ENCODE peak calls at places on chromosome 3, in ten cellular contexts. I is 8988T; P is KG1; M is lower lobe of right lung; L is cardiac fibroblast; T is HAP-1; D is mesenchymal stem cell; N is IMR-90; C is CD8-positive, alpha-beta T cell; Y is activated CD4-positive, alpha-beta T cell treated with anti-CD3 and anti-CD28 coated beads, Interleukin-2, amount 50 U/mL, for 24 hours. W is an unnamed sample.

GRCh38 chr3:87361956-87362355 is 85.6 kb upstream of the POU1F1 start:
- DNase-seq in I (no peak), P (no peak), D (no peak), M (no peak), T (no peak), C (no peak), L (no peak), N (no peak), Y (no peak), W (no peak)

GRCh38 chr3:119145500-119146167 is at the start of gene TEX55:
- DNase-seq in C (no peak), L (peak), D (peak), P (no peak), N (peak), Y (no peak), M (no peak), I (peak), T (peak), W (peak)

GRCh38 chr3:142652826-142653292 is 56.7 kb downstream of the PLS1 start:
- DNase-seq in N (no peak), I (no peak), L (no peak), D (no peak), M (no peak), C (no peak), T (no peak), P (no peak), Y (no peak), W (no peak)

GRCh38 chr3:144036498-144036897 is 64.9 kb downstream of the DIPK2A start:
- DNase-seq in C (no peak), M (no peak), Y (no peak), T (no peak), L (no peak), N (no peak), I (no peak), D (no peak), P (no peak), W (no peak)

GRCh38 chr3:161275919-161276318 is 54.8 kb downstream of the NMD3 start:
- DNase-seq in T (no peak), D (no peak), L (no peak), N (no peak), I (no peak), P (no peak), M (no peak), Y (no peak), C (no peak), W (no peak)

GRCh38 chr3:115040673-115041286 is 106.3 kb downstream of the ZBTB20 start:
- DNase-seq in L (peak), M (no peak), Y (peak), T (peak), P (peak), D (peak), N (peak), I (no peak), C (peak), W (no peak)

GRCh38 chr3:23959147-23959900 is 14.2 kb downstream of the NR1D2 start:
- DNase-seq in P (no peak), T (no peak), Y (no peak), I (no peak), C (no peak), M (no peak), L (peak), N (peak), D (peak), W (no peak)

GRCh38 chr3:65831733-65832425 is 206.8 kb downstream of the MAGI1 start:
- DNase-seq in Y (no peak), P (no peak), D (no peak), I (no peak), L (peak), M (no peak), C (no peak), N (peak), T (peak), W (no peak)

GRCh38 chr3:76986876-76987513 is 52.9 kb upstream of the ROBO2 start:
- DNase-seq in D (no peak), N (no peak), M (no peak), P (no peak), C (no peak), I (no peak), T (no peak), L (no peak), Y (no peak), W (no peak)

GRCh38 chr3:26106119-26106690 is 316.3 kb downstream of the OXSM start:
- DNase-seq in Y (no peak), T (no peak), I (no peak), D (no peak), M (no peak), C (no peak), N (no peak), L (no peak), P (no peak), W (no peak)

GRCh38 chr3:35437381-35437780 is 201.9 kb upstream of the ARPP21 start:
- DNase-seq in I (no peak), C (no peak), N (no peak), L (no peak), M (no peak), D (no peak), Y (no peak), T (no peak), P (no peak), W (no peak)

GRCh38 chr3:129937717-129938116 is 36.8 kb upstream of the TRH start:
- DNase-seq in Y (no peak), I (no peak), N (no peak), L (no peak), C (no peak), M (no peak), D (no peak), T (no peak), P (no peak), W (no peak)

GRCh38 chr3:105613120-105613519 is 246.4 kb downstream of the ALCAM start:
- DNase-seq in I (no peak), D (no peak), Y (no peak), N (no peak), M (no peak), P (no peak), C (no peak), T (no peak), L (no peak), W (no peak)

GRCh38 chr3:55569033-55569518 is 82.0 kb upstream of the WNT5A start:
- DNase-seq in L (no peak), I (no peak), Y (no peak), P (no peak), M (no peak), N (no peak), C (no peak), T (no peak), D (no peak), W (no peak)

GRCh38 chr3:62261121-62261520 is 112.2 kb downstream of the FEZF2 start:
- DNase-seq in Y (no peak), I (no peak), N (no peak), C (no peak), L (no peak), T (peak), M (no peak), D (no peak), P (no peak), W (no peak)

GRCh38 chr3:135137296-135137695 is 342.2 kb downstream of the EPHB1 start:
- DNase-seq in P (no peak), L (no peak), C (no peak), N (no peak), D (no peak), M (no peak), Y (no peak), T (no peak), I (no peak), W (no peak)

GRCh38 chr3:170727754-170728153 is 141.9 kb upstream of the SLC7A14 start:
- DNase-seq in T (no peak), M (no peak), L (no peak), C (no peak), Y (no peak), N (no peak), P (no peak), I (no peak), D (no peak), W (no peak)

GRCh38 chr3:14462738-14463137 is 60.3 kb downstream of the SLC6A6 start:
- DNase-seq in C (no peak), T (no peak), Y (peak), N (peak), I (no peak), M (no peak), L (no peak), P (no peak), D (peak), W (no peak)

GRCh38 chr3:173380681-173381080 is 16.9 kb upstream of the NLGN1 start:
- DNase-seq in T (no peak), I (no peak), C (no peak), L (no peak), N (no peak), M (no peak), D (no peak), P (no peak), Y (no peak), W (no peak)

GRCh38 chr3:42507751-42508335 is 5.4 kb downstream of the VIPR1 start:
- DNase-seq in N (no peak), C (no peak), D (no peak), Y (no peak), L (no peak), I (no peak), M (peak), T (no peak), P (no peak), W (no peak)

GRCh38 chr3:113088616-113089015 is 97.8 kb downstream of the GTPBP8 start:
- DNase-seq in D (no peak), N (no peak), C (no peak), I (no peak), P (no peak), T (no peak), M (no peak), Y (no peak), L (no peak), W (no peak)

GRCh38 chr3:164468055-164468454 is 610.2 kb downstream of the SI start:
- DNase-seq in I (no peak), T (no peak), D (no peak), N (no peak), Y (no peak), C (no peak), L (no peak), P (no peak), M (no peak), W (no peak)

GRCh38 chr3:195004512-195005250 is 266.3 kb downstream of the XXYLT1 start:
- DNase-seq in I (no peak), T (no peak), C (no peak), P (no peak), L (no peak), D (no peak), Y (no peak), M (no peak), N (no peak), W (no peak)

GRCh38 chr3:190308154-190308553 is 14.1 kb downstream of the CLDN1 start:
- DNase-seq in Y (no peak), N (no peak), P (no peak), D (no peak), T (no peak), L (no peak), I (no peak), C (no peak), M (no peak), W (no peak)

GRCh38 chr3:148902173-148902791 is 37.2 kb downstream of the CPA3 start:
- DNase-seq in L (peak), T (no peak), N (peak), M (no peak), Y (no peak), C (no peak), P (no peak), I (no peak), D (peak), W (no peak)

W was measured in NCI-H1092.